ENCODE peak calls at places on chromosomes 3 and 15, in ten cellular contexts. One of them, this sample, is unnamed.

GRCh38 chr3:129934234-129935123 is 40.0 kb upstream of the TRH start:
- DNase-seq in GM20000: peak
- DNase-seq in dermis microvascular lymphatic vessel endothelial cell: peak
- DNase-seq in HuH-7.5: peak
- DNase-seq in NCI-H748 treated with DMSO at 0.1 percent for 48 hours: peak
- DNase-seq in nephron progenitor cell: peak
- DNase-seq in effector memory CD4-positive, alpha-beta T cell: no peak
- DNase-seq in foreskin fibroblast: peak
- DNase-seq in adrenal gland: peak
- DNase-seq in central memory CD4-positive, alpha-beta T cell: peak
- DNase-seq in this sample: peak

GRCh38 chr3:175956964-175957363 is 1097.8 kb downstream of the NAALADL2 start:
- DNase-seq in adrenal gland: no peak
- DNase-seq in effector memory CD4-positive, alpha-beta T cell: no peak
- DNase-seq in dermis microvascular lymphatic vessel endothelial cell: no peak
- DNase-seq in HuH-7.5: no peak
- DNase-seq in GM20000: no peak
- DNase-seq in foreskin fibroblast: no peak
- DNase-seq in nephron progenitor cell: no peak
- DNase-seq in central memory CD4-positive, alpha-beta T cell: no peak
- DNase-seq in NCI-H748 treated with DMSO at 0.1 percent for 48 hours: no peak
- DNase-seq in this sample: no peak

GRCh38 chr15:71804226-71804625 is 6.1 kb upstream of the NR2E3 start:
- DNase-seq in dermis microvascular lymphatic vessel endothelial cell: no peak
- DNase-seq in GM20000: no peak
- DNase-seq in nephron progenitor cell: no peak
- DNase-seq in adrenal gland: no peak
- DNase-seq in foreskin fibroblast: no peak
- DNase-seq in NCI-H748 treated with DMSO at 0.1 percent for 48 hours: no peak
- DNase-seq in HuH-7.5: no peak
- DNase-seq in effector memory CD4-positive, alpha-beta T cell: no peak
- DNase-seq in central memory CD4-positive, alpha-beta T cell: no peak
- DNase-seq in this sample: no peak

GRCh38 chr15:63884953-63885352 is 51.2 kb upstream of the HERC1 start:
- DNase-seq in adrenal gland: no peak
- DNase-seq in nephron progenitor cell: no peak
- DNase-seq in dermis microvascular lymphatic vessel endothelial cell: no peak
- DNase-seq in GM20000: no peak
- DNase-seq in HuH-7.5: no peak
- DNase-seq in effector memory CD4-positive, alpha-beta T cell: no peak
- DNase-seq in foreskin fibroblast: no peak
- DNase-seq in central memory CD4-positive, alpha-beta T cell: no peak
- DNase-seq in NCI-H748 treated with DMSO at 0.1 percent for 48 hours: no peak
- DNase-seq in this sample: no peak

GRCh38 chr15:78995921-78996780 is 51.3 kb upstream of the CTSH start:
- DNase-seq in foreskin fibroblast: no peak
- DNase-seq in HuH-7.5: no peak
- DNase-seq in dermis microvascular lymphatic vessel endothelial cell: peak
- DNase-seq in central memory CD4-positive, alpha-beta T cell: no peak
- DNase-seq in GM20000: no peak
- DNase-seq in effector memory CD4-positive, alpha-beta T cell: no peak
- DNase-seq in adrenal gland: no peak
- DNase-seq in nephron progenitor cell: no peak
- DNase-seq in NCI-H748 treated with DMSO at 0.1 percent for 48 hours: no peak
- DNase-seq in this sample: no peak

GRCh38 chr3:62481972-62482371 is 108.6 kb upstream of the FEZF2 start:
- DNase-seq in effector memory CD4-positive, alpha-beta T cell: no peak
- DNase-seq in NCI-H748 treated with DMSO at 0.1 percent for 48 hours: no peak
- DNase-seq in adrenal gland: no peak
- DNase-seq in dermis microvascular lymphatic vessel endothelial cell: no peak
- DNase-seq in central memory CD4-positive, alpha-beta T cell: no peak
- DNase-seq in GM20000: no peak
- DNase-seq in foreskin fibroblast: no peak
- DNase-seq in HuH-7.5: no peak
- DNase-seq in nephron progenitor cell: no peak
- DNase-seq in this sample: no peak

GRCh38 chr3:190281308-190282051 is 40.8 kb downstream of the CLDN1 start:
- DNase-seq in dermis microvascular lymphatic vessel endothelial cell: peak
- DNase-seq in nephron progenitor cell: no peak
- DNase-seq in foreskin fibroblast: peak
- DNase-seq in effector memory CD4-positive, alpha-beta T cell: no peak
- DNase-seq in GM20000: no peak
- DNase-seq in adrenal gland: peak
- DNase-seq in HuH-7.5: peak
- DNase-seq in central memory CD4-positive, alpha-beta T cell: no peak
- DNase-seq in NCI-H748 treated with DMSO at 0.1 percent for 48 hours: no peak
- DNase-seq in this sample: peak

GRCh38 chr3:177523991-177524438 is 326.7 kb upstream of the TBL1XR1 start:
- DNase-seq in adrenal gland: no peak
- DNase-seq in nephron progenitor cell: no peak
- DNase-seq in central memory CD4-positive, alpha-beta T cell: no peak
- DNase-seq in NCI-H748 treated with DMSO at 0.1 percent for 48 hours: no peak
- DNase-seq in foreskin fibroblast: peak
- DNase-seq in HuH-7.5: peak
- DNase-seq in GM20000: no peak
- DNase-seq in dermis microvascular lymphatic vessel endothelial cell: no peak
- DNase-seq in effector memory CD4-positive, alpha-beta T cell: no peak
- DNase-seq in this sample: peak

GRCh38 chr3:72192572-72192971 is 407.6 kb upstream of the PROK2 start:
- DNase-seq in dermis microvascular lymphatic vessel endothelial cell: no peak
- DNase-seq in HuH-7.5: no peak
- DNase-seq in effector memory CD4-positive, alpha-beta T cell: no peak
- DNase-seq in nephron progenitor cell: no peak
- DNase-seq in foreskin fibroblast: no peak
- DNase-seq in adrenal gland: no peak
- DNase-seq in NCI-H748 treated with DMSO at 0.1 percent for 48 hours: no peak
- DNase-seq in central memory CD4-positive, alpha-beta T cell: no peak
- DNase-seq in GM20000: no peak
- DNase-seq in this sample: no peak

GRCh38 chr3:35946121-35946856 is 307.0 kb downstream of the ARPP21 start:
- DNase-seq in effector memory CD4-positive, alpha-beta T cell: no peak
- DNase-seq in adrenal gland: no peak
- DNase-seq in nephron progenitor cell: no peak
- DNase-seq in foreskin fibroblast: no peak
- DNase-seq in NCI-H748 treated with DMSO at 0.1 percent for 48 hours: no peak
- DNase-seq in central memory CD4-positive, alpha-beta T cell: no peak
- DNase-seq in HuH-7.5: no peak
- DNase-seq in GM20000: no peak
- DNase-seq in dermis microvascular lymphatic vessel endothelial cell: peak
- DNase-seq in this sample: peak

GRCh38 chr3:154971341-154971740 is 108.8 kb upstream of the MME start:
- DNase-seq in GM20000: no peak
- DNase-seq in dermis microvascular lymphatic vessel endothelial cell: no peak
- DNase-seq in adrenal gland: no peak
- DNase-seq in foreskin fibroblast: no peak
- DNase-seq in central memory CD4-positive, alpha-beta T cell: no peak
- DNase-seq in HuH-7.5: no peak
- DNase-seq in effector memory CD4-positive, alpha-beta T cell: no peak
- DNase-seq in nephron progenitor cell: no peak
- DNase-seq in NCI-H748 treated with DMSO at 0.1 percent for 48 hours: no peak
- DNase-seq in this sample: no peak

GRCh38 chr3:171614318-171614967 is 154.2 kb upstream of the TNIK start:
- DNase-seq in effector memory CD4-positive, alpha-beta T cell: no peak
- DNase-seq in nephron progenitor cell: peak
- DNase-seq in adrenal gland: no peak
- DNase-seq in dermis microvascular lymphatic vessel endothelial cell: peak
- DNase-seq in HuH-7.5: peak
- DNase-seq in central memory CD4-positive, alpha-beta T cell: no peak
- DNase-seq in foreskin fibroblast: no peak
- DNase-seq in NCI-H748 treated with DMSO at 0.1 percent for 48 hours: no peak
- DNase-seq in GM20000: peak
- DNase-seq in this sample: no peak

GRCh38 chr15:78437107-78437761 is 782 bp upstream of the IREB2 start:
- DNase-seq in NCI-H748 treated with DMSO at 0.1 percent for 48 hours: no peak
- DNase-seq in GM20000: no peak
- DNase-seq in foreskin fibroblast: no peak
- DNase-seq in central memory CD4-positive, alpha-beta T cell: no peak
- DNase-seq in dermis microvascular lymphatic vessel endothelial cell: no peak
- DNase-seq in nephron progenitor cell: no peak
- DNase-seq in adrenal gland: no peak
- DNase-seq in effector memory CD4-positive, alpha-beta T cell: no peak
- DNase-seq in HuH-7.5: peak
- DNase-seq in this sample: no peak

GRCh38 chr3:13051066-13051465 is 22.2 kb downstream of the IQSEC1 start:
- DNase-seq in adrenal gland: no peak
- DNase-seq in GM20000: no peak
- DNase-seq in foreskin fibroblast: no peak
- DNase-seq in nephron progenitor cell: no peak
- DNase-seq in HuH-7.5: no peak
- DNase-seq in effector memory CD4-positive, alpha-beta T cell: no peak
- DNase-seq in NCI-H748 treated with DMSO at 0.1 percent for 48 hours: no peak
- DNase-seq in central memory CD4-positive, alpha-beta T cell: no peak
- DNase-seq in dermis microvascular lymphatic vessel endothelial cell: no peak
- DNase-seq in this sample: no peak

GRCh38 chr3:31533169-31533870 is 595 bp downstream of the STT3B start:
- DNase-seq in nephron progenitor cell: peak
- DNase-seq in GM20000: peak
- DNase-seq in central memory CD4-positive, alpha-beta T cell: peak
- DNase-seq in adrenal gland: peak
- DNase-seq in effector memory CD4-positive, alpha-beta T cell: peak
- DNase-seq in foreskin fibroblast: no peak
- DNase-seq in HuH-7.5: peak
- DNase-seq in dermis microvascular lymphatic vessel endothelial cell: peak
- DNase-seq in NCI-H748 treated with DMSO at 0.1 percent for 48 hours: no peak
- DNase-seq in this sample: no peak

GRCh38 chr3:117393119-117393518 is 683.5 kb downstream of the TUSC7 start:
- DNase-seq in effector memory CD4-positive, alpha-beta T cell: no peak
- DNase-seq in GM20000: no peak
- DNase-seq in HuH-7.5: no peak
- DNase-seq in NCI-H748 treated with DMSO at 0.1 percent for 48 hours: no peak
- DNase-seq in dermis microvascular lymphatic vessel endothelial cell: peak
- DNase-seq in foreskin fibroblast: no peak
- DNase-seq in nephron progenitor cell: no peak
- DNase-seq in adrenal gland: no peak
- DNase-seq in central memory CD4-positive, alpha-beta T cell: no peak
- DNase-seq in this sample: no peak

GRCh38 chr3:49706456-49707112 is 12.9 kb downstream of the AMIGO3 start:
- DNase-seq in GM20000: no peak
- DNase-seq in adrenal gland: no peak
- DNase-seq in NCI-H748 treated with DMSO at 0.1 percent for 48 hours: no peak
- DNase-seq in nephron progenitor cell: no peak
- DNase-seq in dermis microvascular lymphatic vessel endothelial cell: no peak
- DNase-seq in central memory CD4-positive, alpha-beta T cell: no peak
- DNase-seq in foreskin fibroblast: no peak
- DNase-seq in HuH-7.5: no peak
- DNase-seq in effector memory CD4-positive, alpha-beta T cell: no peak
- DNase-seq in this sample: no peak

GRCh38 chr3:134928392-134928791 is 133.3 kb downstream of the EPHB1 start:
- DNase-seq in effector memory CD4-positive, alpha-beta T cell: no peak
- DNase-seq in NCI-H748 treated with DMSO at 0.1 percent for 48 hours: no peak
- DNase-seq in foreskin fibroblast: no peak
- DNase-seq in nephron progenitor cell: no peak
- DNase-seq in HuH-7.5: no peak
- DNase-seq in central memory CD4-positive, alpha-beta T cell: no peak
- DNase-seq in GM20000: no peak
- DNase-seq in dermis microvascular lymphatic vessel endothelial cell: no peak
- DNase-seq in adrenal gland: no peak
- DNase-seq in this sample: no peak

GRCh38 chr3:128800241-128801187 is 74.5 kb downstream of the RAB7A start:
- DNase-seq in central memory CD4-positive, alpha-beta T cell: no peak
- DNase-seq in dermis microvascular lymphatic vessel endothelial cell: no peak
- DNase-seq in nephron progenitor cell: no peak
- DNase-seq in NCI-H748 treated with DMSO at 0.1 percent for 48 hours: no peak
- DNase-seq in effector memory CD4-positive, alpha-beta T cell: no peak
- DNase-seq in HuH-7.5: no peak
- DNase-seq in GM20000: no peak
- DNase-seq in adrenal gland: peak
- DNase-seq in foreskin fibroblast: no peak
- DNase-seq in this sample: no peak

GRCh38 chr15:40266828-40267304 is 16.0 kb downstream of the ANKRD63 start:
- DNase-seq in NCI-H748 treated with DMSO at 0.1 percent for 48 hours: no peak
- DNase-seq in effector memory CD4-positive, alpha-beta T cell: no peak
- DNase-seq in GM20000: no peak
- DNase-seq in nephron progenitor cell: no peak
- DNase-seq in foreskin fibroblast: peak
- DNase-seq in HuH-7.5: no peak
- DNase-seq in central memory CD4-positive, alpha-beta T cell: no peak
- DNase-seq in dermis microvascular lymphatic vessel endothelial cell: peak
- DNase-seq in adrenal gland: peak
- DNase-seq in this sample: peak

GRCh38 chr3:66478923-66479322 is 21.9 kb downstream of the LRIG1 start:
- DNase-seq in GM20000: no peak
- DNase-seq in adrenal gland: no peak
- DNase-seq in effector memory CD4-positive, alpha-beta T cell: no peak
- DNase-seq in foreskin fibroblast: no peak
- DNase-seq in central memory CD4-positive, alpha-beta T cell: no peak
- DNase-seq in dermis microvascular lymphatic vessel endothelial cell: no peak
- DNase-seq in nephron progenitor cell: peak
- DNase-seq in HuH-7.5: no peak
- DNase-seq in NCI-H748 treated with DMSO at 0.1 percent for 48 hours: no peak
- DNase-seq in this sample: no peak

GRCh38 chr15:70605606-70606410 is 157.6 kb downstream of the UACA start:
- DNase-seq in NCI-H748 treated with DMSO at 0.1 percent for 48 hours: no peak
- DNase-seq in nephron progenitor cell: no peak
- DNase-seq in central memory CD4-positive, alpha-beta T cell: no peak
- DNase-seq in effector memory CD4-positive, alpha-beta T cell: no peak
- DNase-seq in foreskin fibroblast: peak
- DNase-seq in dermis microvascular lymphatic vessel endothelial cell: peak
- DNase-seq in HuH-7.5: no peak
- DNase-seq in adrenal gland: peak
- DNase-seq in GM20000: no peak
- DNase-seq in this sample: peak

GRCh38 chr3:177724020-177724638 is 526.8 kb upstream of the TBL1XR1 start:
- DNase-seq in NCI-H748 treated with DMSO at 0.1 percent for 48 hours: peak
- DNase-seq in central memory CD4-positive, alpha-beta T cell: no peak
- DNase-seq in effector memory CD4-positive, alpha-beta T cell: no peak
- DNase-seq in foreskin fibroblast: no peak
- DNase-seq in GM20000: no peak
- DNase-seq in HuH-7.5: no peak
- DNase-seq in nephron progenitor cell: no peak
- DNase-seq in adrenal gland: peak
- DNase-seq in dermis microvascular lymphatic vessel endothelial cell: peak
- DNase-seq in this sample: no peak

This sample was measured in MCF 10A.